ENCODE peak calls at places on chromosomes 3 and 15, in four cellular contexts. G is MM.1S, F is GM23338, P is hepatocyte. W is an unnamed sample.

GRCh38 chr3:171230857-171231256 is 204.3 kb upstream of the SLC2A2 start:
- DNase-seq in F (no peak), P (no peak), G (no peak), W (no peak)

GRCh38 chr3:155334897-155335883 is 41.7 kb upstream of the STRIT1 start:
- DNase-seq in F (no peak), P (no peak), G (peak; percentile 95), W (no peak)

GRCh38 chr3:116863842-116864626 is 154.5 kb downstream of the TUSC7 start:
- DNase-seq in G (peak; percentile 69), F (peak; percentile 75), P (peak; percentile 47), W (peak; percentile 65)

GRCh38 chr3:157405457-157405856 is 31.2 kb upstream of the PTX3 start:
- DNase-seq in F (no peak), P (no peak), G (no peak), W (no peak)

GRCh38 chr15:49627407-49627877 is 6.6 kb downstream of the DTWD1 start:
- DNase-seq in F (no peak), P (no peak), G (no peak), W (no peak)

GRCh38 chr3:129611812-129612349 is 5.4 kb upstream of the PLXND1 start:
- DNase-seq in P (no peak), G (no peak), F (peak; percentile 85), W (no peak)

GRCh38 chr15:92455271-92455670 is 61.6 kb downstream of the ST8SIA2 start:
- DNase-seq in P (no peak), G (no peak), F (no peak), W (peak; percentile 22)

GRCh38 chr15:82137261-82137660 is 91.4 kb upstream of the MEX3B start:
- DNase-seq in G (no peak), P (no peak), F (no peak), W (no peak)

GRCh38 chr3:120780977-120781376 is 38.4 kb downstream of the GTF2E1 start:
- DNase-seq in F (no peak), G (no peak), P (no peak), W (no peak)

GRCh38 chr3:188088948-188089685 is 64.8 kb upstream of the LPP start:
- DNase-seq in F (no peak), G (no peak), P (no peak), W (peak; percentile 5)

GRCh38 chr15:31278056-31278445 is 48.6 kb upstream of the KLF13 start:
- DNase-seq in G (no peak), P (no peak), F (no peak), W (no peak)

GRCh38 chr15:55218068-55218467 is 21.3 kb upstream of the RSL24D1 start:
- DNase-seq in P (no peak), G (no peak), F (no peak), W (no peak)

GRCh38 chr15:29570121-29570930 is 251.9 kb downstream of the TJP1 start:
- DNase-seq in G (peak; percentile 13), F (peak; percentile 60), P (peak; percentile 44), W (peak; percentile 12)

GRCh38 chr3:170802164-170803151 is 67.5 kb downstream of the RPL22L1 start:
- DNase-seq in F (no peak), G (no peak), P (peak; percentile 39), W (peak; percentile 81)

GRCh38 chr15:87609474-87609873 is 647.1 kb downstream of the NTRK3 start:
- DNase-seq in F (no peak), G (no peak), P (peak; percentile 28), W (peak; percentile 7)

GRCh38 chr15:47300596-47300995 is 416.7 kb upstream of the SEMA6D start:
- DNase-seq in G (no peak), F (no peak), P (no peak), W (no peak)

DNA sequence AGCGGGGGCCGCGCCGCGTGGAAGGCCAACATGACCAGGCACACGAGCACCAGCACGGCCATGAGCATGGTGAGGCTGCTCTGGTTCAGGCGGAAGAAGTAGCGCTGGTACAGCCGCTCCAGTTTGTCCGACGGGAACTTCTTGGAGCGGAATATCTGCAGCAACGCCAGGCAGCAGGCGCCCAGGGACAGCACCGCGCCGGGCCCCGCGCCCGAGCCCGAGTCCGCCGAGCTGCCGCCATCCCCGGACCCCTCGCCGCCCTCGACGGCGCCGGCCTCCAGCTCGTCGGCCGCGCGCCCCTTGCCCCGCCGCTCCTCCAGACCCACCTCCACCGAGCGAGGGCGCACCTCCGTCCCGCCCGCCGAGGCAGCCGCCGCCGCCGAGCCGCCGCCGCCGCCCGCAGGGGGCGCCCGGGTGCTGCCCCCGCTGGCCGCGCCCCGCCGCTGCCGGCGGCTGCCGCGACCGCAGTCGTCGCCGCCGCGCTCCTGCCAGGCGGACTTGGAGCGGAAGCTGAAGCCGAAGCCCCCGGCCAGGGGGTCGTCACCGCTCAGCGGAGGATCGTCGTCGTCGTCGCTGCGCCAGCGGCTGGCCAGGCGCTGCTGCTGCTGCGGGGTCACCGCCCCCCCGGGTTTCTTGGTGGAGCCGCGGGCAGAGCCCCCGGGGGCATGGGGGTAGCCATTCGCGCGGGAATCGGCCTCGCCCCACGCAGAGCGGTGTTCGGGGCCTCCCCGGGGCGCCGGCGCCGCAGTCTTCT is 964 bp downstream of the ADCY5 start:
- DNase-seq in P (peak; percentile 74), F (peak; percentile 81), G (no peak), W (no peak)
- H3K27me3 ChIP-seq in P (peaks cover 44% of the 10 kb centered on the region), F (peaks cover 46% of the 10 kb centered on the region), G (peaks cover 8% of the 10 kb centered on the region), W (peaks cover 71% of the 10 kb centered on the region)

GRCh38 chr3:62368705-62369475 is 4.5 kb downstream of the FEZF2 start:
- DNase-seq in F (peak; percentile 82), P (no peak), G (no peak), W (peak; percentile 47)
- TF ChIP-seq EZH2 in F (peak; percentile 69), P (peak; percentile 84), G (no peak), W (peak; percentile 60)

GRCh38 chr15:89378699-89379422 is 44.2 kb upstream of the POLG start:
- DNase-seq in F (peak; percentile 55), G (no peak), P (no peak), W (no peak)

GRCh38 chr15:89377842-89378698 is 43.4 kb upstream of the POLG start:
- DNase-seq in P (peak; percentile 47), G (no peak), F (peak; percentile 40), W (no peak)

GRCh38 chr15:89381330-89381729 is 46.7 kb upstream of the POLG start:
- DNase-seq in F (no peak), P (no peak), G (no peak), W (no peak)

GRCh38 chr15:89379423-89379735 is 44.8 kb upstream of the POLG start:
- DNase-seq in G (no peak), F (peak; percentile 43), P (no peak), W (no peak)

DNA sequence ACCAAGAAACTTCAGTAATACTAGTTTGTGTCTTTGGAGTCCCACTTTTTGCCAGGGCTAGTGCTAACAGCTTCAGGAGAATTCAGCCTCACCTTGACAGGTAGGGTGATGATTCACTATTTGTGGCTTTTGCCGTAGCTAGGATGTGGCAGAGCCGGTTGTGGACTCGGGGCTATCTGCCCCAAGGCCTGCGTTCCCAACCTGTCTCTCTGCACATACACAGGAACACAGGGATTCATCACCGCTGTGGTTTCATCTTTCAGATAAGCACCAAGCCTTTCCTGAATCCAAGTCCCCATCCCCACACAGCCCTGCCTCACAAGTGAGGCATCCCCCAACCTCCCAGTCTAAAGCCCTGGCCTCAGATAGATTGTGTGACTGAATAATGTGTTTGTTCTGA is 45.2 kb upstream of the POLG start:
- DNase-seq in G (no peak), F (peak; percentile 37), P (no peak), W (no peak)
- H3K27me3 ChIP-seq in G (peaks cover 76% of the 10 kb centered on the region), F (peaks cover 100% of the 10 kb centered on the region), P (peaks cover 82% of the 10 kb centered on the region), W (no peaks in the 10 kb centered on the region)

DNA sequence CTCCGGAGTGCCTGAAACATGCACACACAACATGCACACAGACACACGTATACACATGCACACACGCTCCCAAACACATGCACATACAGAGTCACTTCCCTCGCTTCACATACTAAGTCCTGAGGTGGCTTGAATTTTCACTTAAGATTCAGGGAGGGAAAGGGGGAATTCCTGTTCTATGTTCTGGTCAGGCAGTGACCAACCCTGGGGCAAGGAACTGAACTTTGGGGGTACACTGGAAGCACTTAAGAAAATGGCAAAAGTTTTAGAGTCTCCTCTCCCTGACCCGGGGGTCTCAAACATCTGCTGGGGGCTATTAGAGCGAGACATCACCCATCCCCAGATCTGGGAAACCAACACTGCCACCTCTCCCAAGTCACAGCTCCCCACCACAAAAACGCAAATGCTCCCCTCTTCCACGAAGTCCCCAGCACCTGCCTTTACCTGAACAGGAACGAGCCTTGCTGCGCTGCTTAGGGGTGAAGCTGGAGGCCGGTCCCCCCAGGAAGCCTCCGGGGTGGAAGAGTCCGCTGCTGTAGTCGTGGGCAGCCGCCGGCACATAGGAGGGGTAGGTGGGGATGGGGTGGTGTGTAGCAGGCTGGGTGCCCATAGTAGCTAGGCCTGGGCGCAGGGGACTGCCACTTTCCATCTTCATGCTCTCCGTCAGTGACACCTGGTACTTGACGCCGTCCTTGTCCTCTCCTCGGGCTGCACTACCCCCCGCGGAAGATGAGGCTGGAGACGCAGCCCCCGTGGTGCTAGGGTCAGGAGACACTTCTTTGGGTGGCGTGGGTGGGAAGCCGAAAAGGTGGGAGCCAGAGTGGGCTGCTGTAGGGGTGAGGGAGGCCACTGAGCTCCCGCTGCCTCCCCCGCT is 7.5 kb downstream of the GATA2 start:
- DNase-seq in G (no peak), P (no peak), F (no peak), W (no peak)
- TF ChIP-seq EZH2 in G (no peak), P (no peak), F (peak; percentile 79), W (no peak)

DNA sequence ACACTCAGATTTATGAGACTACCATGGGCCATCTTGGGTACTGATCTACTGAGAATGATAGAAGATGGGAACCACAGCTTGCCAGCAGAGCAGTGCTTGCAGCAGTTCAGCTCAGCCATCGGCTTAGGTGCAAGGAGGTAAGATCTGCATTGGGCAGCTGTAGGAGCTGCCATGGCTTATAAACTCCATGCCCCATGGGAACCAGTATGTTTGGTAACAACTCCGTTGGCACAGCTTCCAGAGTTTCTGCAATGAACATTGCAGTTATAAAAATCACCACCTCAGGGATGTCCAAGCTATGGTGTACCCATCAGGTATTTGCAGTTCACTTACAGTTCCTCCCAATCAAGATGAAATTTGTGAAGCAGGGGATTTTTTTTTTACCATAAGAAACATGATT is 299.1 kb upstream of the ROPN1 start:
- DNase-seq in G (no peak), P (no peak), F (no peak), W (no peak)
- H3K27me3 ChIP-seq in G (no peaks in the 10 kb centered on the region), P (no peaks in the 10 kb centered on the region), F (no peaks in the 10 kb centered on the region), W (no peaks in the 10 kb centered on the region)